ENCODE peak calls at places on chromosomes 6 and 20, in five cellular contexts. One of them, this sample, is unnamed.

GRCh38 chr20:21179796-21180195 is 53.9 kb downstream of the KIZ start:
- DNase-seq in GM23248: peak; percentile 82
- DNase-seq in vagina: no peak
- DNase-seq in neuronal stem cell: no peak
- DNase-seq in mucosa of descending colon: no peak
- DNase-seq in this sample: no peak

GRCh38 chr6:89015971-89016370 is 52.6 kb upstream of the RNGTT start:
- DNase-seq in mucosa of descending colon: no peak
- DNase-seq in neuronal stem cell: no peak
- DNase-seq in GM23248: no peak
- DNase-seq in vagina: no peak
- DNase-seq in this sample: no peak

GRCh38 chr6:55277628-55278003 is 49.7 kb upstream of the GFRAL start:
- DNase-seq in mucosa of descending colon: no peak
- DNase-seq in vagina: no peak
- DNase-seq in GM23248: no peak
- DNase-seq in neuronal stem cell: no peak
- DNase-seq in this sample: no peak

GRCh38 chr6:37492236-37493046 is 7.3 kb downstream of the CCDC167 start:
- DNase-seq in neuronal stem cell: no peak
- DNase-seq in vagina: no peak
- DNase-seq in mucosa of descending colon: no peak
- DNase-seq in GM23248: no peak
- DNase-seq in this sample: no peak

GRCh38 chr6:160041608-160042007 is 72.7 kb downstream of the IGF2R start:
- DNase-seq in vagina: peak; percentile 86
- DNase-seq in neuronal stem cell: no peak
- DNase-seq in mucosa of descending colon: no peak
- DNase-seq in GM23248: peak; percentile 74
- DNase-seq in this sample: peak; percentile 39

GRCh38 chr20:47854687-47855212 is 69.5 kb upstream of the SULF2 start:
- DNase-seq in mucosa of descending colon: peak; percentile 56
- DNase-seq in neuronal stem cell: no peak
- DNase-seq in GM23248: peak; percentile 44
- DNase-seq in vagina: no peak
- DNase-seq in this sample: no peak

GRCh38 chr6:83190596-83190995 is 2.5 kb downstream of the PGM3 start:
- DNase-seq in GM23248: no peak
- DNase-seq in neuronal stem cell: no peak
- DNase-seq in vagina: no peak
- DNase-seq in mucosa of descending colon: no peak
- DNase-seq in this sample: no peak

GRCh38 chr20:39829255-39829654 is 859.8 kb downstream of the MAFB start:
- DNase-seq in neuronal stem cell: peak; percentile 29
- DNase-seq in vagina: no peak
- DNase-seq in GM23248: peak; percentile 44
- DNase-seq in mucosa of descending colon: no peak
- DNase-seq in this sample: peak; percentile 18

GRCh38 chr6:6815732-6816131 is 227.2 kb downstream of the LY86 start:
- DNase-seq in vagina: no peak
- DNase-seq in mucosa of descending colon: no peak
- DNase-seq in GM23248: no peak
- DNase-seq in neuronal stem cell: no peak
- DNase-seq in this sample: no peak

GRCh38 chr6:166952567-166953464 is 3.5 kb downstream of the RNASET2 start:
- DNase-seq in GM23248: no peak
- DNase-seq in vagina: no peak
- DNase-seq in neuronal stem cell: no peak
- DNase-seq in mucosa of descending colon: no peak
- DNase-seq in this sample: no peak

GRCh38 chr6:35469711-35470662 is 1.8 kb downstream of the RPL10A start:
- DNase-seq in neuronal stem cell: no peak
- DNase-seq in mucosa of descending colon: no peak
- DNase-seq in vagina: no peak
- DNase-seq in GM23248: peak; percentile 42
- DNase-seq in this sample: no peak

GRCh38 chr6:128491041-128491642 is 29.3 kb downstream of the PTPRK start:
- DNase-seq in GM23248: no peak
- DNase-seq in vagina: no peak
- DNase-seq in neuronal stem cell: peak; percentile 55
- DNase-seq in mucosa of descending colon: no peak
- DNase-seq in this sample: no peak

DNA sequence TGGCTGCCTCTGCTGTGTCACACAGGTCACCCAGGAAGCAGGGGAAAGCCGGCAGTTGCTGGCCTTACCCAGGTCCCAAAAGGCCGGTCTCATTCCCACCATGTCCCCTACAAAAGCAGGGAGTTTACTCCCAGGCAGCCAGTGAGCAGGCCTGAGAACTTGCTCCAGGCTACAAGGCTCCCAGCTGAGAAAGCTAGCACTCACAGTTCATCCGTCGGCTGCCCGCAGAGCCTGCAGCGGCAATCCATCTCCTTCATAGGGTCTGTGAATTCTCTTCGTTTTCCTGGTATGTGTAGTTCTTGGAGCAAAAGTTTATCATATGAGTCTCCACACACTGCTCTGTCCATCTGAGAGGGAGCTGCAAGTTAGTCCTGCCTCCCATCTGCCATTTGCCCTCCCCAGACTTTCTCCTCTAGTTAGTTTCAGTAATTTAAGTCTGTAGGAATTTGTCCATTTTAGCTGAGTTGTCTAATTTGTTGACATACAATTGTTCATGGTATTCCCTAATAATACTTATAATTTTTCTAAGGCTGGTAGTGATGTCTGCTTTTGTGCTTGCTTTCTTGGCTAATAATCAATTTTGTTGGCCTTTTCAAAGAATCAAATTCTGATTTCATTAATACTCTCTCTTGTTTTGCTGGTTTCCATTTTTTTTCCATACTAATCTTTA is 135.6 kb downstream of the MAP3K4 start:
- DNase-seq in mucosa of descending colon: no peak
- DNase-seq in GM23248: no peak
- DNase-seq in neuronal stem cell: no peak
- DNase-seq in vagina: no peak
- DNase-seq in this sample: no peak
- H3K9me3 ChIP-seq in mucosa of descending colon: peaks cover 11% of the 10 kb centered on the region
- H3K9me3 ChIP-seq in GM23248: peaks cover 5% of the 10 kb centered on the region
- H3K9me3 ChIP-seq in neuronal stem cell: peaks cover 68% of the 10 kb centered on the region
- H3K9me3 ChIP-seq in vagina: no peaks in the 10 kb centered on the region
- H3K9me3 ChIP-seq in this sample: peaks cover 41% of the 10 kb centered on the region

GRCh38 chr20:62601172-62601571 is 41.1 kb upstream of the SLCO4A1 start:
- DNase-seq in neuronal stem cell: no peak
- DNase-seq in GM23248: no peak
- DNase-seq in mucosa of descending colon: no peak
- DNase-seq in vagina: no peak
- DNase-seq in this sample: no peak

GRCh38 chr20:62604796-62605195 is 37.5 kb upstream of the SLCO4A1 start:
- DNase-seq in mucosa of descending colon: no peak
- DNase-seq in neuronal stem cell: no peak
- DNase-seq in vagina: no peak
- DNase-seq in GM23248: no peak
- DNase-seq in this sample: no peak

GRCh38 chr20:62603021-62603906 is 39.0 kb upstream of the SLCO4A1 start:
- DNase-seq in neuronal stem cell: no peak
- DNase-seq in GM23248: peak; percentile 51
- DNase-seq in vagina: no peak
- DNase-seq in mucosa of descending colon: peak; percentile 42
- DNase-seq in this sample: peak; percentile 54

GRCh38 chr20:62603907-62604785 is 38.2 kb upstream of the SLCO4A1 start:
- DNase-seq in mucosa of descending colon: no peak
- DNase-seq in GM23248: no peak
- DNase-seq in vagina: no peak
- DNase-seq in neuronal stem cell: no peak
- DNase-seq in this sample: no peak

DNA sequence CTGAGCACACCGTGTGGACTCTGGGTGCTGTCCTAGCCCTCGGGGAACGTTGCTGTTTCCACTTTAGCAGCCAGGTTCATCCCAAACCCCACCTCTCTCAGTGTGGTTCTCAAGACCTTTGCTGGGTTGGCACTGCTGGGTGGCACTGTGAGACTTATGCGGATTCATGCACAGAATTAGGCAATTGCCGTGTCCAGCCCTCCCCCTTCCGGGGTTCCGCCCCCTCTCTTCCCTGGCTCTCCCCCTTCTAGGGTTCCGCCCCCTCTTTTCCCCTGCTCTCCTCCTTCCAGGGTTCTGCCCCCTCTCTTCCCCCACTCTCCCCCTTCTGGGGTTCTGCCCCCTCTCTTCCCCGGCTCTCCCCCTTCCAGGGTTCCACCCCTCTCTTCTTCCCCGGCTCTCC is 39.8 kb upstream of the SLCO4A1 start:
- DNase-seq in vagina: no peak
- DNase-seq in GM23248: no peak
- DNase-seq in neuronal stem cell: no peak
- DNase-seq in mucosa of descending colon: peak; percentile 17
- DNase-seq in this sample: no peak
- H3K4me1 ChIP-seq in vagina: peaks cover 37% of the 10 kb centered on the region
- H3K4me1 ChIP-seq in GM23248: peaks cover 3% of the 10 kb centered on the region
- H3K4me1 ChIP-seq in neuronal stem cell: peaks cover 8% of the 10 kb centered on the region
- H3K4me1 ChIP-seq in mucosa of descending colon: peaks cover 15% of the 10 kb centered on the region
- H3K4me1 ChIP-seq in this sample: peaks cover 27% of the 10 kb centered on the region

GRCh38 chr6:110799655-110800054 is 15.6 kb downstream of the CDK19 start:
- DNase-seq in neuronal stem cell: no peak
- DNase-seq in vagina: no peak
- DNase-seq in mucosa of descending colon: no peak
- DNase-seq in GM23248: no peak
- DNase-seq in this sample: no peak
- H3K9me3 ChIP-seq in neuronal stem cell: peaks cover 32% of the 10 kb centered on the region
- H3K9me3 ChIP-seq in vagina: no peaks in the 10 kb centered on the region
- H3K9me3 ChIP-seq in mucosa of descending colon: no peaks in the 10 kb centered on the region
- H3K9me3 ChIP-seq in GM23248: no peaks in the 10 kb centered on the region
- H3K9me3 ChIP-seq in this sample: no peaks in the 10 kb centered on the region

GRCh38 chr20:1328680-1329330 is at the start of gene SDCBP2:
- DNase-seq in neuronal stem cell: no peak
- DNase-seq in mucosa of descending colon: peak; percentile 92
- DNase-seq in vagina: peak; percentile 91
- DNase-seq in GM23248: no peak
- DNase-seq in this sample: no peak

GRCh38 chr20:1327827-1328679 is 886 bp downstream of the SDCBP2 start:
- DNase-seq in neuronal stem cell: no peak
- DNase-seq in GM23248: no peak
- DNase-seq in mucosa of descending colon: peak; percentile 54
- DNase-seq in vagina: peak; percentile 86
- DNase-seq in this sample: peak; percentile 2

GRCh38 chr20:1331801-1332453 is 3.0 kb upstream of the SDCBP2 start:
- DNase-seq in vagina: peak; percentile 78
- DNase-seq in neuronal stem cell: no peak
- DNase-seq in GM23248: no peak
- DNase-seq in mucosa of descending colon: no peak
- DNase-seq in this sample: no peak

GRCh38 chr20:1331101-1331500 is 2.2 kb upstream of the SDCBP2 start:
- DNase-seq in vagina: peak; percentile 86
- DNase-seq in neuronal stem cell: no peak
- DNase-seq in mucosa of descending colon: no peak
- DNase-seq in GM23248: no peak
- DNase-seq in this sample: no peak

GRCh38 chr20:1330075-1330830 is 1.3 kb upstream of the SDCBP2 start:
- DNase-seq in vagina: peak; percentile 95
- DNase-seq in neuronal stem cell: no peak
- DNase-seq in GM23248: peak; percentile 76
- DNase-seq in mucosa of descending colon: peak; percentile 88
- DNase-seq in this sample: peak; percentile 63
- H3K4me1 ChIP-seq in vagina: peaks cover 54% of the 10 kb centered on the region
- H3K4me1 ChIP-seq in neuronal stem cell: peaks cover 16% of the 10 kb centered on the region
- H3K4me1 ChIP-seq in GM23248: peaks cover 38% of the 10 kb centered on the region
- H3K4me1 ChIP-seq in mucosa of descending colon: peaks cover 34% of the 10 kb centered on the region
- H3K4me1 ChIP-seq in this sample: peaks cover 77% of the 10 kb centered on the region

GRCh38 chr20:30491016-30491415 is 766.4 kb upstream of the DEFB115 start:
- DNase-seq in vagina: no peak
- DNase-seq in GM23248: no peak
- DNase-seq in mucosa of descending colon: no peak
- DNase-seq in neuronal stem cell: no peak
- DNase-seq in this sample: no peak

GRCh38 chr20:30486103-30486478 is 771.4 kb upstream of the DEFB115 start:
- DNase-seq in GM23248: no peak
- DNase-seq in vagina: no peak
- DNase-seq in neuronal stem cell: no peak
- DNase-seq in mucosa of descending colon: no peak
- DNase-seq in this sample: no peak

GRCh38 chr20:30487947-30488926 is 769.2 kb upstream of the DEFB115 start:
- DNase-seq in GM23248: no peak
- DNase-seq in neuronal stem cell: no peak
- DNase-seq in vagina: no peak
- DNase-seq in mucosa of descending colon: no peak
- DNase-seq in this sample: no peak

GRCh38 chr20:30489604-30490003 is 767.9 kb upstream of the DEFB115 start:
- DNase-seq in neuronal stem cell: no peak
- DNase-seq in mucosa of descending colon: no peak
- DNase-seq in GM23248: no peak
- DNase-seq in vagina: no peak
- DNase-seq in this sample: no peak

DNA sequence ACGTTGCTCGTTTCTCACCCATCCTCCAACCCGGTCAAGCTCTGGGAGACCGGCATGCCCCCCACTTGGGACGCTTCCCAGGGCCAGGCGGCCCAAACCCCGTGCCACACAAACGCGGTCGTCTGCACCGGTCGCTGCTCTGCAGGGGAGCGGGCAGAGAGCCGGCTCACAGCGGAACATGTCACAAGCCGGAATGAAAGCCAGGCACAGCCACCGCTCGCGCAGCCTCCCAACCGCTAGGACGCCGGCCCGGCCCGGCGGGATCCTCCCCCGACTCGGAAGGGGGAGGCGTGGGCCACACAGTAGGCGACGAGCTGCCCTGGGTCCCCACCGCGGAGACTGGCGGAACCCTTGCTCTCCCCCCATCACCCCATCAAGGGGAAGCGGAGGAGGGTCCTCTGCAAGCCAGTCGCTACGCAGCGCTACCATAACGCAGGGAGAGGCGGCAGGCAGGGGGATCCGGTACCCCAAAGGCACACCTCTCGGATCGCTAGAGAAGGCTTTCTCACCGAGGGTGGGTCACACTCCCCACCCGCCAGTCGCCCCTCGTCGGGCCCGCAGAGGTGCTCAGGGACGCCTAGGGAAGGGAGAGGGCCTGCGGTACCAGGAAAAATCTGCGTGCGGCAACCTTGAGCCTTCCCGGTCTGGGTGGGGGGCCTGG is 768.4 kb upstream of the DEFB115 start:
- DNase-seq in GM23248: no peak
- DNase-seq in vagina: no peak
- DNase-seq in neuronal stem cell: no peak
- DNase-seq in mucosa of descending colon: no peak
- DNase-seq in this sample: no peak
- H3K9me3 ChIP-seq in GM23248: no peaks in the 10 kb centered on the region
- H3K9me3 ChIP-seq in vagina: peaks cover 4% of the 10 kb centered on the region
- H3K9me3 ChIP-seq in neuronal stem cell: no peaks in the 10 kb centered on the region
- H3K9me3 ChIP-seq in mucosa of descending colon: peaks cover 61% of the 10 kb centered on the region
- H3K9me3 ChIP-seq in this sample: no peaks in the 10 kb centered on the region